ENCODE peak calls at places on chromosomes 12 and 14, in six cellular contexts. One of them, this sample, is unnamed.

GRCh38 chr12:124466200-124467128 is 100.9 kb downstream of the NCOR2 start:
- DNase-seq in GM23248: peak
- DNase-seq in HCT116: no peak
- DNase-seq in PC-3: no peak
- DNase-seq in SK-N-SH: no peak
- DNase-seq in neural progenitor cell: no peak
- DNase-seq in this sample: no peak

GRCh38 chr12:47614521-47614920 is 91.3 kb downstream of the RPAP3 start:
- DNase-seq in PC-3: no peak
- DNase-seq in HCT116: no peak
- DNase-seq in GM23248: no peak
- DNase-seq in neural progenitor cell: no peak
- DNase-seq in SK-N-SH: no peak
- DNase-seq in this sample: no peak

GRCh38 chr12:68792952-68793351 is 15.0 kb upstream of the MDM2 start:
- DNase-seq in PC-3: peak
- DNase-seq in neural progenitor cell: peak
- DNase-seq in HCT116: peak
- DNase-seq in GM23248: peak
- DNase-seq in SK-N-SH: peak
- DNase-seq in this sample: peak

GRCh38 chr12:6154730-6155459 is 30.4 kb upstream of the VWF start:
- DNase-seq in SK-N-SH: peak
- DNase-seq in HCT116: no peak
- DNase-seq in neural progenitor cell: no peak
- DNase-seq in PC-3: no peak
- DNase-seq in GM23248: no peak
- DNase-seq in this sample: no peak

GRCh38 chr14:56905282-56905681 is 95.0 kb upstream of the OTX2 start:
- DNase-seq in PC-3: no peak
- DNase-seq in neural progenitor cell: no peak
- DNase-seq in HCT116: no peak
- DNase-seq in SK-N-SH: no peak
- DNase-seq in GM23248: no peak
- DNase-seq in this sample: no peak

GRCh38 chr14:99560946-99561683 is 42.9 kb downstream of the CCDC85C start:
- DNase-seq in neural progenitor cell: no peak
- DNase-seq in SK-N-SH: peak
- DNase-seq in HCT116: no peak
- DNase-seq in GM23248: no peak
- DNase-seq in PC-3: peak
- DNase-seq in this sample: no peak

GRCh38 chr14:79831198-79831890 is 380.0 kb downstream of the DIO2 start:
- DNase-seq in PC-3: no peak
- DNase-seq in SK-N-SH: no peak
- DNase-seq in HCT116: no peak
- DNase-seq in neural progenitor cell: no peak
- DNase-seq in GM23248: peak
- DNase-seq in this sample: no peak

GRCh38 chr14:36293824-36294223 is 26.6 kb downstream of the MBIP start:
- DNase-seq in neural progenitor cell: no peak
- DNase-seq in PC-3: no peak
- DNase-seq in GM23248: peak
- DNase-seq in HCT116: no peak
- DNase-seq in SK-N-SH: no peak
- DNase-seq in this sample: no peak

GRCh38 chr14:100525615-100526014 is 61.6 kb downstream of the BEGAIN start:
- DNase-seq in HCT116: no peak
- DNase-seq in PC-3: no peak
- DNase-seq in SK-N-SH: no peak
- DNase-seq in GM23248: no peak
- DNase-seq in neural progenitor cell: no peak
- DNase-seq in this sample: no peak

GRCh38 chr12:59934486-59934885 is 338.7 kb downstream of the SLC16A7 start:
- DNase-seq in PC-3: no peak
- DNase-seq in GM23248: no peak
- DNase-seq in neural progenitor cell: no peak
- DNase-seq in HCT116: no peak
- DNase-seq in SK-N-SH: no peak
- DNase-seq in this sample: no peak

GRCh38 chr12:49979061-49979586 is 6.4 kb downstream of the AQP6 start:
- DNase-seq in GM23248: no peak
- DNase-seq in neural progenitor cell: no peak
- DNase-seq in SK-N-SH: peak
- DNase-seq in PC-3: no peak
- DNase-seq in HCT116: no peak
- DNase-seq in this sample: no peak

GRCh38 chr12:113899042-113899843 is 66.9 kb downstream of the RBM19 start:
- DNase-seq in neural progenitor cell: no peak
- DNase-seq in SK-N-SH: no peak
- DNase-seq in GM23248: no peak
- DNase-seq in PC-3: no peak
- DNase-seq in HCT116: no peak
- DNase-seq in this sample: no peak

GRCh38 chr12:32139064-32139421 is 32.4 kb downstream of the BICD1 start:
- DNase-seq in neural progenitor cell: peak
- DNase-seq in HCT116: no peak
- DNase-seq in GM23248: peak
- DNase-seq in SK-N-SH: no peak
- DNase-seq in PC-3: no peak
- DNase-seq in this sample: peak

GRCh38 chr14:25400607-25401206 is 350.8 kb upstream of the STXBP6 start:
- DNase-seq in PC-3: peak
- DNase-seq in GM23248: peak
- DNase-seq in HCT116: no peak
- DNase-seq in neural progenitor cell: peak
- DNase-seq in SK-N-SH: peak
- DNase-seq in this sample: peak

GRCh38 chr14:100582496-100583165 is 4.6 kb downstream of the BEGAIN start:
- DNase-seq in neural progenitor cell: no peak
- DNase-seq in HCT116: no peak
- DNase-seq in PC-3: no peak
- DNase-seq in SK-N-SH: no peak
- DNase-seq in GM23248: no peak
- DNase-seq in this sample: no peak

GRCh38 chr12:65892905-65893304 is 68.6 kb downstream of the HMGA2 start:
- DNase-seq in GM23248: peak
- DNase-seq in PC-3: peak
- DNase-seq in neural progenitor cell: no peak
- DNase-seq in HCT116: no peak
- DNase-seq in SK-N-SH: no peak
- DNase-seq in this sample: no peak

GRCh38 chr12:25783566-25783965 is 174.9 kb upstream of the RASSF8 start:
- DNase-seq in SK-N-SH: no peak
- DNase-seq in neural progenitor cell: no peak
- DNase-seq in GM23248: no peak
- DNase-seq in HCT116: no peak
- DNase-seq in PC-3: no peak
- DNase-seq in this sample: no peak

GRCh38 chr12:25788707-25789106 is 169.8 kb upstream of the RASSF8 start:
- DNase-seq in neural progenitor cell: no peak
- DNase-seq in SK-N-SH: no peak
- DNase-seq in HCT116: no peak
- DNase-seq in GM23248: no peak
- DNase-seq in PC-3: no peak
- DNase-seq in this sample: no peak

GRCh38 chr12:25784669-25785068 is 173.8 kb upstream of the RASSF8 start:
- DNase-seq in HCT116: no peak
- DNase-seq in GM23248: no peak
- DNase-seq in neural progenitor cell: peak
- DNase-seq in PC-3: peak
- DNase-seq in SK-N-SH: no peak
- DNase-seq in this sample: no peak

GRCh38 chr12:25787701-25788100 is 170.8 kb upstream of the RASSF8 start:
- DNase-seq in HCT116: no peak
- DNase-seq in PC-3: no peak
- DNase-seq in neural progenitor cell: no peak
- DNase-seq in GM23248: no peak
- DNase-seq in SK-N-SH: no peak
- DNase-seq in this sample: no peak

DNA sequence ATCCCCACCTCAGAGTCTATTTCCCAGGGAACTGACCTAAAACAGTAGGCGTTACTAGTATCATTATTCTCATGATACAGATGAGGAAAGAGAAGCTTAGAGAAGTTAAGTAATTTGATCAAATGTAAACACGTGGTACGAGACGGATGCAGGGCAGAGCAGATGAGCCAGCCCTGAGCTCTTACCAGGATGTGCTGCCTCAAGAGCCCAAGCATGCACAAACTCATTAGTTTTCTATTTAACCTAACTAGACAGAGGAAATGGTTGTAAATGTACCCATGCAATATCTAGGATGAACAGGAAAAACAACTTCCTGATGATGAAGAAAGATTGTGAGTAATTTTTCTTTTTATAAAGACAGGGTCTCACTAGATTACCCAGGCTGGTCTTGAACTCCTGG is 173.3 kb upstream of the RASSF8 start:
- DNase-seq in neural progenitor cell: no peak
- DNase-seq in PC-3: peak
- DNase-seq in HCT116: no peak
- DNase-seq in GM23248: no peak
- DNase-seq in SK-N-SH: no peak
- DNase-seq in this sample: no peak
- TF ChIP-seq EZH2phosphoT487 in neural progenitor cell: no peak
- TF ChIP-seq EZH2phosphoT487 in PC-3: no peak
- TF ChIP-seq EZH2phosphoT487 in HCT116: no peak
- TF ChIP-seq EZH2phosphoT487 in GM23248: no peak
- TF ChIP-seq EZH2phosphoT487 in SK-N-SH: no peak
- TF ChIP-seq EZH2phosphoT487 in this sample: no peak

GRCh38 chr14:24113801-24114535 is 609 bp upstream of the DCAF11 start:
- DNase-seq in HCT116: peak
- DNase-seq in PC-3: peak
- DNase-seq in GM23248: peak
- DNase-seq in SK-N-SH: peak
- DNase-seq in neural progenitor cell: peak
- DNase-seq in this sample: peak

GRCh38 chr14:24115451-24116110 is 832 bp upstream of the NRL start:
- DNase-seq in GM23248: peak
- DNase-seq in HCT116: no peak
- DNase-seq in SK-N-SH: no peak
- DNase-seq in neural progenitor cell: no peak
- DNase-seq in PC-3: no peak
- DNase-seq in this sample: no peak

GRCh38 chr14:24114536-24115450 is at the start of the genes DCAF11 and NRL:
- DNase-seq in SK-N-SH: peak
- DNase-seq in HCT116: peak
- DNase-seq in GM23248: peak
- DNase-seq in neural progenitor cell: peak
- DNase-seq in PC-3: peak
- DNase-seq in this sample: peak

GRCh38 chr14:24117179-24117578 is 2.4 kb upstream of the NRL start:
- DNase-seq in neural progenitor cell: no peak
- DNase-seq in GM23248: no peak
- DNase-seq in HCT116: no peak
- DNase-seq in SK-N-SH: no peak
- DNase-seq in PC-3: no peak
- DNase-seq in this sample: no peak

DNA sequence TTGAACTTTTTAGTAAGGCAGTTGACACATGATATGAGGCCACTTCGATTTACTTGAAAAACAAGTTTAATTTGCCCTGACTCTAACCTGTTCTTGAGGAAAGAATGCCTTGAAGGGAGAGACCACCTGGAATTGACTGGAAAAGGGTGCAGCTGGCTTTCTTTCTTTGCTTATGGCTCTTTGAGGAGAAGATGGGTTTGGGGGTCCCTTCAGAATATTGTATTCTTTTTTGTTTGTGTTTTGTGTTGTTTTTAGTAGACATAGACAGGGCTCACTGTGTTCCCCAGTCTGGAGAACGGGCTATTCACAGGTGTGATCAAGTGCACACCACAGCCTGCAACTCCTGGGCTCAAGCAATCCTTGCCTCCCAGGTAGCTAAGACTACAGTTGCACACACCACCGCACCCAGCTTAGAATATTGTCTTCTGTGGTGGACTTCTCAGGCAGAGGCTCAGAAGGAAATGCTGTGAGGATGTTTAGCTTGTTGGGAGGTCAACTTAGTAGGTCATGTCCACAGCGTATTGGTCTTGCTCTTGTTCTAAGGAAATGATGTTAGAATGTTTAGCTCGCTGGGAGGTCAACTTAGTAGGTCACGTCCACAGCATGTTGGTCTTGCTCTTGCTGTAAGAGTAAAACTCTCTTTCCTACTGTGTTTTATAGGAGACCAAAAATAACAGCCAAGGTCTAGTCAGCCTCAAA is 1.5 kb upstream of the NRL start:
- DNase-seq in HCT116: no peak
- DNase-seq in neural progenitor cell: no peak
- DNase-seq in PC-3: no peak
- DNase-seq in GM23248: no peak
- DNase-seq in SK-N-SH: no peak
- DNase-seq in this sample: no peak
- H3K9ac ChIP-seq in HCT116: peak
- H3K9ac ChIP-seq in neural progenitor cell: no peak
- H3K9ac ChIP-seq in PC-3: no peak
- H3K9ac ChIP-seq in GM23248: peak
- H3K9ac ChIP-seq in SK-N-SH: no peak
- H3K9ac ChIP-seq in this sample: peak

DNA sequence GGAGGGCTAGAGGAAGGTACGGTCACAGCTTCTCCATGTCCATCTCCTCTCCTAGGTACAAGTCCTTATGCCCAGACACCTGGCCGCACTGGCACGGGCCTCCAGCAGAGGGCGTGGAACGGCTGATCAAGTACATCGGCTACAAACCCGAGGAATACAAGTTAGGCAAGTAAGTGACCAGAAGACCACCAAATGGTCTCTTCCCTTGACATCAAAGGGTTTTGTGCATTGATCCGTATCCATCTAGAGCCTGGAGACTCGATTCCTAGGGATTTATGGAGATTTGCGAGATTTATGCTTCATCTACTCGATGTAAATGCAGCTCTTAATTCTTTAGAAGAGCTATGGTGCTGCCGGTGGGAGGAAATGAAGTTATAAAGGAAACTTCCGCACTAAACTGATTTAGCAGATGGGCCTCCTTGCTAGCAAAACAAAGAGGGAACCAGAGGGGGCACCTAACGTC is 44.2 kb downstream of the KCTD10 start:
- DNase-seq in HCT116: peak
- DNase-seq in GM23248: peak
- DNase-seq in neural progenitor cell: peak
- DNase-seq in PC-3: peak
- DNase-seq in SK-N-SH: peak
- DNase-seq in this sample: peak
- H3K4me2 ChIP-seq in HCT116: peak
- H3K4me2 ChIP-seq in GM23248: no peak
- H3K4me2 ChIP-seq in neural progenitor cell: no peak
- H3K4me2 ChIP-seq in PC-3: peak
- H3K4me2 ChIP-seq in SK-N-SH: no peak
- H3K4me2 ChIP-seq in this sample: peak

GRCh38 chr14:32821989-32822653 is 116.6 kb upstream of the NPAS3 start:
- DNase-seq in PC-3: peak
- DNase-seq in GM23248: no peak
- DNase-seq in neural progenitor cell: no peak
- DNase-seq in SK-N-SH: no peak
- DNase-seq in HCT116: no peak
- DNase-seq in this sample: no peak
- TF ChIP-seq EZH2phosphoT487 in PC-3: no peak
- TF ChIP-seq EZH2phosphoT487 in GM23248: no peak
- TF ChIP-seq EZH2phosphoT487 in neural progenitor cell: no peak
- TF ChIP-seq EZH2phosphoT487 in SK-N-SH: no peak
- TF ChIP-seq EZH2phosphoT487 in HCT116: no peak
- TF ChIP-seq EZH2phosphoT487 in this sample: no peak

GRCh38 chr12:79333144-79333543 is 357.6 kb downstream of the PAWR start:
- DNase-seq in neural progenitor cell: no peak
- DNase-seq in PC-3: no peak
- DNase-seq in HCT116: no peak
- DNase-seq in SK-N-SH: no peak
- DNase-seq in GM23248: no peak
- DNase-seq in this sample: no peak
- H3K9ac ChIP-seq in neural progenitor cell: no peak
- H3K9ac ChIP-seq in PC-3: no peak
- H3K9ac ChIP-seq in HCT116: no peak
- H3K9ac ChIP-seq in SK-N-SH: no peak
- H3K9ac ChIP-seq in GM23248: no peak
- H3K9ac ChIP-seq in this sample: no peak